ENCODE peak calls at places on chromosomes 2 and 18, in eight cellular contexts. T is HCT116; P is iris pigment epithelial cell; W is stimulated activated CD4-positive, alpha-beta T cell treated with anti-CD3 and anti-CD28 coated beads, Interleukin-1b, Interleukin-23, amount 100 ng/mL, for 24 hours; Z is Calu3; A is HS-5; R is small intestine; X is adrenal gland. H is an unnamed sample.

GRCh38 chr2:1995987-1996386 is 251.7 kb upstream of the PXDN start:
- DNase-seq in A (no peak), X (no peak), R (no peak), W (no peak), Z (no peak), P (peak), T (no peak), H (no peak)

GRCh38 chr2:26537069-26537825 is 59.3 kb upstream of the OTOF start:
- DNase-seq in Z (no peak), T (no peak), P (no peak), A (no peak), R (no peak), X (no peak), W (no peak), H (no peak)

GRCh38 chr18:49075697-49076096 is 124.9 kb upstream of the SMAD7 start:
- DNase-seq in P (peak), T (no peak), A (no peak), Z (no peak), W (no peak), R (no peak), X (no peak), H (no peak)

GRCh38 chr2:138780451-138780880 is 276 bp upstream of the NXPH2 start:
- DNase-seq in T (no peak), P (no peak), A (no peak), Z (peak), W (no peak), X (no peak), R (no peak), H (no peak)

GRCh38 chr2:128441341-128442052 is 122.8 kb upstream of the HS6ST1 start:
- DNase-seq in T (no peak), Z (no peak), P (no peak), R (no peak), W (no peak), A (no peak), X (no peak), H (no peak)

GRCh38 chr2:203656522-203657287 is 49.7 kb upstream of the CD28 start:
- DNase-seq in R (peak), W (no peak), A (no peak), P (peak), T (no peak), X (peak), Z (peak), H (peak)

GRCh38 chr2:66862871-66863650 is 428.1 kb downstream of the MEIS1 start:
- DNase-seq in P (peak), X (peak), A (peak), R (no peak), Z (no peak), W (no peak), T (no peak), H (no peak)

GRCh38 chr2:232973336-232973735 is 39.7 kb downstream of the NGEF start:
- DNase-seq in P (no peak), W (no peak), R (no peak), A (no peak), T (no peak), Z (no peak), X (no peak), H (no peak)

GRCh38 chr2:57516740-57517340 is 529.8 kb upstream of the VRK2 start:
- DNase-seq in R (peak), P (peak), W (no peak), T (peak), Z (no peak), X (no peak), A (peak), H (peak)

GRCh38 chr2:228401065-228401912 is 219.8 kb upstream of the SPHKAP start:
- DNase-seq in P (peak), R (no peak), T (no peak), X (no peak), A (no peak), W (no peak), Z (no peak), H (no peak)

GRCh38 chr2:10502803-10503107 is 54.6 kb upstream of the ODC1 start:
- DNase-seq in Z (no peak), R (no peak), P (no peak), A (no peak), X (no peak), T (no peak), W (no peak), H (no peak)

GRCh38 chr18:79786781-79787526 is 10.8 kb upstream of the KCNG2 start:
- DNase-seq in T (no peak), X (no peak), R (no peak), Z (no peak), A (peak), W (no peak), P (peak), H (no peak)

GRCh38 chr2:192196451-192197194 is 1.9 kb upstream of the TMEFF2 start:
- DNase-seq in R (no peak), W (no peak), T (no peak), P (no peak), Z (no peak), A (no peak), X (no peak), H (no peak)

GRCh38 chr2:171880774-171881173 is 13.3 kb downstream of the SLC25A12 start:
- DNase-seq in R (no peak), X (no peak), P (no peak), T (no peak), A (no peak), W (no peak), Z (no peak), H (no peak)

GRCh38 chr2:147197754-147198153 is 647.1 kb upstream of the ACVR2A start:
- DNase-seq in P (no peak), W (no peak), T (no peak), R (no peak), A (no peak), Z (no peak), X (no peak), H (no peak)

GRCh38 chr18:42586603-42587002 is 528.9 kb downstream of the RIT2 start:
- DNase-seq in A (no peak), W (no peak), P (no peak), X (no peak), R (no peak), T (no peak), Z (no peak), H (no peak)

GRCh38 chr2:127288274-127288673 is 5.7 kb downstream of the ERCC3 start:
- DNase-seq in W (no peak), A (no peak), T (no peak), R (no peak), Z (no peak), X (no peak), P (no peak), H (no peak)

GRCh38 chr2:68766378-68766845 is 31.8 kb downstream of the ARHGAP25 start:
- DNase-seq in P (peak), W (no peak), X (peak), Z (no peak), T (no peak), R (peak), A (no peak), H (no peak)

GRCh38 chr2:3635171-3636008 is 22.6 kb upstream of the ALLC start:
- DNase-seq in T (no peak), W (no peak), P (no peak), R (peak), A (no peak), Z (no peak), X (no peak), H (no peak)

GRCh38 chr2:151299940-151300539 is 10.6 kb upstream of the NMI start:
- DNase-seq in A (no peak), Z (no peak), T (no peak), X (no peak), P (no peak), R (no peak), W (no peak), H (no peak)

GRCh38 chr2:41061371-41061770 is 609.5 kb upstream of the SLC8A1 start:
- DNase-seq in A (peak), P (peak), R (no peak), X (no peak), W (no peak), T (no peak), Z (no peak), H (no peak)

GRCh38 chr2:218091743-218092142 is 22.7 kb downstream of the RUFY4 start:
- DNase-seq in X (no peak), W (no peak), R (no peak), Z (no peak), T (no peak), A (no peak), P (no peak), H (no peak)

GRCh38 chr2:57848723-57849122 is 197.9 kb upstream of the VRK2 start:
- DNase-seq in R (no peak), T (no peak), Z (no peak), P (no peak), W (no peak), A (no peak), X (no peak), H (no peak)

GRCh38 chr2:95059656-95060370 is 34.3 kb downstream of the MAL start:
- DNase-seq in A (no peak), T (no peak), X (no peak), W (no peak), R (no peak), Z (peak), P (no peak), H (no peak)

GRCh38 chr18:76405761-76406356 is 89.2 kb downstream of the ZNF516 start:
- DNase-seq in X (peak), A (no peak), P (peak), R (no peak), T (peak), W (peak), Z (peak), H (peak)